ENCODE peak calls at places on chromosomes 13 and 19, in nine cellular contexts. One of them, this sample, is unnamed.

GRCh38 chr19:5314012-5314906 is 26.4 kb downstream of the PTPRS start:
- DNase-seq in endothelial cell of umbilical vein: no peak
- DNase-seq in OCI-LY7: no peak
- DNase-seq in pancreas: no peak
- DNase-seq in left ventricle myocardium inferior: no peak
- DNase-seq in heart right ventricle: no peak
- DNase-seq in dorsolateral prefrontal cortex: no peak
- DNase-seq in AG04450: no peak
- DNase-seq in esophagus squamous epithelium: no peak
- DNase-seq in this sample: no peak

GRCh38 chr19:18131841-18132596 is 20.9 kb upstream of the PIK3R2 start:
- DNase-seq in pancreas: peak
- DNase-seq in AG04450: no peak
- DNase-seq in esophagus squamous epithelium: no peak
- DNase-seq in heart right ventricle: no peak
- DNase-seq in endothelial cell of umbilical vein: no peak
- DNase-seq in left ventricle myocardium inferior: no peak
- DNase-seq in dorsolateral prefrontal cortex: no peak
- DNase-seq in OCI-LY7: no peak
- DNase-seq in this sample: no peak

GRCh38 chr19:17125728-17126677 is 50.4 kb downstream of the MYO9B start:
- DNase-seq in left ventricle myocardium inferior: peak
- DNase-seq in AG04450: no peak
- DNase-seq in dorsolateral prefrontal cortex: peak
- DNase-seq in pancreas: peak
- DNase-seq in OCI-LY7: peak
- DNase-seq in esophagus squamous epithelium: no peak
- DNase-seq in endothelial cell of umbilical vein: no peak
- DNase-seq in heart right ventricle: peak
- DNase-seq in this sample: peak

GRCh38 chr13:75339635-75340374 is 142.2 kb downstream of the TBC1D4 start:
- DNase-seq in OCI-LY7: no peak
- DNase-seq in left ventricle myocardium inferior: no peak
- DNase-seq in pancreas: no peak
- DNase-seq in esophagus squamous epithelium: no peak
- DNase-seq in dorsolateral prefrontal cortex: no peak
- DNase-seq in endothelial cell of umbilical vein: no peak
- DNase-seq in AG04450: no peak
- DNase-seq in heart right ventricle: no peak
- DNase-seq in this sample: no peak

GRCh38 chr19:54257116-54257480 is at the start of gene LILRB5:
- DNase-seq in endothelial cell of umbilical vein: no peak
- DNase-seq in AG04450: no peak
- DNase-seq in pancreas: no peak
- DNase-seq in OCI-LY7: no peak
- DNase-seq in esophagus squamous epithelium: no peak
- DNase-seq in dorsolateral prefrontal cortex: no peak
- DNase-seq in left ventricle myocardium inferior: no peak
- DNase-seq in heart right ventricle: no peak
- DNase-seq in this sample: no peak

GRCh38 chr19:39126593-39127187 is 1.1 kb downstream of the PAK4 start:
- DNase-seq in dorsolateral prefrontal cortex: no peak
- DNase-seq in endothelial cell of umbilical vein: peak
- DNase-seq in heart right ventricle: no peak
- DNase-seq in AG04450: no peak
- DNase-seq in left ventricle myocardium inferior: no peak
- DNase-seq in pancreas: peak
- DNase-seq in OCI-LY7: no peak
- DNase-seq in esophagus squamous epithelium: no peak
- DNase-seq in this sample: no peak

GRCh38 chr19:20359933-20360720 is 193.1 kb downstream of the ZNF486 start:
- DNase-seq in OCI-LY7: peak
- DNase-seq in dorsolateral prefrontal cortex: peak
- DNase-seq in esophagus squamous epithelium: no peak
- DNase-seq in heart right ventricle: no peak
- DNase-seq in left ventricle myocardium inferior: no peak
- DNase-seq in pancreas: peak
- DNase-seq in endothelial cell of umbilical vein: no peak
- DNase-seq in AG04450: no peak
- DNase-seq in this sample: no peak

GRCh38 chr13:39918837-39919236 is 263.4 kb downstream of the COG6 start:
- DNase-seq in pancreas: no peak
- DNase-seq in heart right ventricle: no peak
- DNase-seq in esophagus squamous epithelium: no peak
- DNase-seq in AG04450: no peak
- DNase-seq in OCI-LY7: no peak
- DNase-seq in dorsolateral prefrontal cortex: no peak
- DNase-seq in endothelial cell of umbilical vein: no peak
- DNase-seq in left ventricle myocardium inferior: no peak
- DNase-seq in this sample: no peak

GRCh38 chr19:30330266-30330665 is 41.9 kb upstream of the ZNF536 start:
- DNase-seq in AG04450: no peak
- DNase-seq in heart right ventricle: no peak
- DNase-seq in endothelial cell of umbilical vein: no peak
- DNase-seq in left ventricle myocardium inferior: no peak
- DNase-seq in dorsolateral prefrontal cortex: no peak
- DNase-seq in pancreas: no peak
- DNase-seq in esophagus squamous epithelium: no peak
- DNase-seq in OCI-LY7: no peak
- DNase-seq in this sample: no peak

GRCh38 chr13:21034602-21035190 is 26.7 kb downstream of the LATS2 start:
- DNase-seq in pancreas: no peak
- DNase-seq in heart right ventricle: peak
- DNase-seq in left ventricle myocardium inferior: peak
- DNase-seq in OCI-LY7: no peak
- DNase-seq in dorsolateral prefrontal cortex: no peak
- DNase-seq in endothelial cell of umbilical vein: peak
- DNase-seq in esophagus squamous epithelium: no peak
- DNase-seq in AG04450: no peak
- DNase-seq in this sample: peak

GRCh38 chr13:97567510-97568243 is 133.7 kb downstream of the RAP2A start:
- DNase-seq in heart right ventricle: no peak
- DNase-seq in OCI-LY7: no peak
- DNase-seq in dorsolateral prefrontal cortex: no peak
- DNase-seq in AG04450: no peak
- DNase-seq in pancreas: peak
- DNase-seq in endothelial cell of umbilical vein: no peak
- DNase-seq in left ventricle myocardium inferior: no peak
- DNase-seq in esophagus squamous epithelium: no peak
- DNase-seq in this sample: no peak

GRCh38 chr13:93819331-93819730 is 592.7 kb downstream of the GPC6 start:
- DNase-seq in AG04450: no peak
- DNase-seq in OCI-LY7: no peak
- DNase-seq in endothelial cell of umbilical vein: no peak
- DNase-seq in heart right ventricle: no peak
- DNase-seq in left ventricle myocardium inferior: no peak
- DNase-seq in esophagus squamous epithelium: no peak
- DNase-seq in dorsolateral prefrontal cortex: no peak
- DNase-seq in pancreas: no peak
- DNase-seq in this sample: no peak

GRCh38 chr13:79988573-79988972 is 352.4 kb downstream of the SPRY2 start:
- DNase-seq in endothelial cell of umbilical vein: no peak
- DNase-seq in left ventricle myocardium inferior: no peak
- DNase-seq in pancreas: no peak
- DNase-seq in AG04450: no peak
- DNase-seq in heart right ventricle: no peak
- DNase-seq in OCI-LY7: no peak
- DNase-seq in dorsolateral prefrontal cortex: no peak
- DNase-seq in esophagus squamous epithelium: no peak
- DNase-seq in this sample: peak

GRCh38 chr13:31172535-31172934 is 10.8 kb upstream of the HSPH1 start:
- DNase-seq in left ventricle myocardium inferior: no peak
- DNase-seq in pancreas: no peak
- DNase-seq in dorsolateral prefrontal cortex: no peak
- DNase-seq in esophagus squamous epithelium: no peak
- DNase-seq in AG04450: peak
- DNase-seq in OCI-LY7: no peak
- DNase-seq in heart right ventricle: no peak
- DNase-seq in endothelial cell of umbilical vein: peak
- DNase-seq in this sample: peak

GRCh38 chr19:42323473-42323851 is 2.0 kb upstream of the MEGF8 start:
- DNase-seq in esophagus squamous epithelium: no peak
- DNase-seq in pancreas: no peak
- DNase-seq in OCI-LY7: no peak
- DNase-seq in heart right ventricle: no peak
- DNase-seq in endothelial cell of umbilical vein: no peak
- DNase-seq in left ventricle myocardium inferior: no peak
- DNase-seq in dorsolateral prefrontal cortex: no peak
- DNase-seq in AG04450: no peak
- DNase-seq in this sample: no peak

GRCh38 chr13:47017476-47017875 is 120.6 kb upstream of the HTR2A start:
- DNase-seq in pancreas: no peak
- DNase-seq in heart right ventricle: no peak
- DNase-seq in OCI-LY7: no peak
- DNase-seq in left ventricle myocardium inferior: no peak
- DNase-seq in endothelial cell of umbilical vein: no peak
- DNase-seq in dorsolateral prefrontal cortex: no peak
- DNase-seq in AG04450: no peak
- DNase-seq in esophagus squamous epithelium: no peak
- DNase-seq in this sample: no peak

GRCh38 chr19:48913114-48913513 is 13.0 kb downstream of the NUCB1 start:
- DNase-seq in endothelial cell of umbilical vein: no peak
- DNase-seq in dorsolateral prefrontal cortex: no peak
- DNase-seq in AG04450: no peak
- DNase-seq in heart right ventricle: no peak
- DNase-seq in pancreas: no peak
- DNase-seq in esophagus squamous epithelium: no peak
- DNase-seq in left ventricle myocardium inferior: no peak
- DNase-seq in OCI-LY7: peak
- DNase-seq in this sample: no peak

GRCh38 chr19:45100797-45101196 is 7.8 kb downstream of the PPP1R37 start:
- DNase-seq in esophagus squamous epithelium: no peak
- DNase-seq in dorsolateral prefrontal cortex: no peak
- DNase-seq in heart right ventricle: no peak
- DNase-seq in left ventricle myocardium inferior: no peak
- DNase-seq in AG04450: no peak
- DNase-seq in endothelial cell of umbilical vein: no peak
- DNase-seq in OCI-LY7: no peak
- DNase-seq in pancreas: no peak
- DNase-seq in this sample: peak

GRCh38 chr19:52786078-52786463 is 520 bp downstream of the ZNF600 start:
- DNase-seq in OCI-LY7: no peak
- DNase-seq in AG04450: no peak
- DNase-seq in esophagus squamous epithelium: no peak
- DNase-seq in pancreas: peak
- DNase-seq in left ventricle myocardium inferior: no peak
- DNase-seq in heart right ventricle: peak
- DNase-seq in endothelial cell of umbilical vein: peak
- DNase-seq in dorsolateral prefrontal cortex: no peak
- DNase-seq in this sample: no peak

GRCh38 chr19:50542825-50543428 is 25.3 kb downstream of the LRRC4B start:
- DNase-seq in endothelial cell of umbilical vein: no peak
- DNase-seq in heart right ventricle: no peak
- DNase-seq in OCI-LY7: no peak
- DNase-seq in left ventricle myocardium inferior: no peak
- DNase-seq in AG04450: no peak
- DNase-seq in esophagus squamous epithelium: no peak
- DNase-seq in pancreas: no peak
- DNase-seq in dorsolateral prefrontal cortex: no peak
- DNase-seq in this sample: no peak

GRCh38 chr19:32458500-32459123 is 53.0 kb downstream of the DPY19L3 start:
- DNase-seq in left ventricle myocardium inferior: no peak
- DNase-seq in OCI-LY7: no peak
- DNase-seq in esophagus squamous epithelium: no peak
- DNase-seq in pancreas: no peak
- DNase-seq in heart right ventricle: no peak
- DNase-seq in endothelial cell of umbilical vein: peak
- DNase-seq in dorsolateral prefrontal cortex: no peak
- DNase-seq in AG04450: no peak
- DNase-seq in this sample: peak
- H3K27ac ChIP-seq in left ventricle myocardium inferior: no peak
- H3K27ac ChIP-seq in OCI-LY7: no peak
- H3K27ac ChIP-seq in esophagus squamous epithelium: no peak
- H3K27ac ChIP-seq in pancreas: no peak
- H3K27ac ChIP-seq in heart right ventricle: no peak
- H3K27ac ChIP-seq in endothelial cell of umbilical vein: peak
- H3K27ac ChIP-seq in dorsolateral prefrontal cortex: no peak
- H3K27ac ChIP-seq in AG04450: no peak
- H3K27ac ChIP-seq in this sample: no peak

DNA sequence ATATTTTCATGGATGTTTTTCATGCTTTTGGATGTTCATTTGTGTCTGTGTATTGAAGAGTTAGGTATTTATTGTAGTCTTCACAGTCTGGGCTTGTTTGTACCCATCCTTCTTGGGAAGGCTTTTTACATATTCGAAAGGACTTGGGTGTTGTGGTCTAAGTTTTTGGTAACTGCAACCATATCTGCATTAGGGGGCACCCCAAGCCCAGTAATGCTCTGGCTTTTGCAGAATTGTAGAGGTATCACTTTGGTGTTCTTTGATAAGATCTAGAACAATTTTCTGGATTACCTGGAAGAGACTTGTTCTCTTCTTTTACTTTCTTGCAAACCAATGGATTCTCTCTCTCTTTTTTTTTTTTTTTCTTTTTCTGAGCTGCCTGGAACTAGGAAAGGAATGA is 581.3 kb downstream of the DACH1 start:
- DNase-seq in pancreas: no peak
- DNase-seq in OCI-LY7: no peak
- DNase-seq in endothelial cell of umbilical vein: no peak
- DNase-seq in dorsolateral prefrontal cortex: no peak
- DNase-seq in AG04450: no peak
- DNase-seq in esophagus squamous epithelium: no peak
- DNase-seq in left ventricle myocardium inferior: no peak
- DNase-seq in heart right ventricle: no peak
- DNase-seq in this sample: no peak
- TF ChIP-seq CTCF in pancreas: no peak
- TF ChIP-seq CTCF in OCI-LY7: no peak
- TF ChIP-seq CTCF in endothelial cell of umbilical vein: no peak
- TF ChIP-seq CTCF in dorsolateral prefrontal cortex: no peak
- TF ChIP-seq CTCF in AG04450: no peak
- TF ChIP-seq CTCF in esophagus squamous epithelium: no peak
- TF ChIP-seq CTCF in left ventricle myocardium inferior: peak
- TF ChIP-seq CTCF in heart right ventricle: peak
- TF ChIP-seq CTCF in this sample: peak

GRCh38 chr19:46901701-46902401 is 41.1 kb downstream of the ARHGAP35 start:
- DNase-seq in OCI-LY7: no peak
- DNase-seq in dorsolateral prefrontal cortex: no peak
- DNase-seq in pancreas: no peak
- DNase-seq in left ventricle myocardium inferior: no peak
- DNase-seq in esophagus squamous epithelium: no peak
- DNase-seq in AG04450: no peak
- DNase-seq in heart right ventricle: no peak
- DNase-seq in endothelial cell of umbilical vein: peak
- DNase-seq in this sample: no peak
- H3K4me3 ChIP-seq in OCI-LY7: no peak
- H3K4me3 ChIP-seq in dorsolateral prefrontal cortex: no peak
- H3K4me3 ChIP-seq in pancreas: no peak
- H3K4me3 ChIP-seq in left ventricle myocardium inferior: no peak
- H3K4me3 ChIP-seq in esophagus squamous epithelium: no peak
- H3K4me3 ChIP-seq in AG04450: no peak
- H3K4me3 ChIP-seq in heart right ventricle: no peak
- H3K4me3 ChIP-seq in endothelial cell of umbilical vein: no peak
- H3K4me3 ChIP-seq in this sample: no peak

DNA sequence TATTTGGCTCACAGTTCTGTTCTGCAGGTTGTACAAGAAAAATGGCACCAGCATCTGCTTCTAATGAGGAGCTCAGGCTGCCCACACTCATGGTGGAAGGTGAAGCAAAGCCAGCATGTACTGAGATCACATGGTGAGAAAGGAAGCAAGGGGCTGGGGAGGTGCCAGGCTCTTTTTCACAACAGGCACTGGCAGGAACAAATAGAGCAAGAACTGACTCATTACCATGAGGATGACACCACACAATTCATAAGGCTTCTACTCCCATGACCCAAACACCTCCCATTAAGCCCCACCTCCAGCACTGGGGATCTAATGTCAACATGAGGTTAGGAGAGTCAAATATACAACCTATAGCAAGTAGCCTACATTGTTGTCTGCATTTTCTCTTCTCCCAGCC is 522.6 kb downstream of the RFC3 start:
- DNase-seq in dorsolateral prefrontal cortex: no peak
- DNase-seq in OCI-LY7: no peak
- DNase-seq in heart right ventricle: no peak
- DNase-seq in pancreas: no peak
- DNase-seq in esophagus squamous epithelium: no peak
- DNase-seq in left ventricle myocardium inferior: no peak
- DNase-seq in AG04450: no peak
- DNase-seq in endothelial cell of umbilical vein: no peak
- DNase-seq in this sample: no peak
- H3K27ac ChIP-seq in dorsolateral prefrontal cortex: no peak
- H3K27ac ChIP-seq in OCI-LY7: no peak
- H3K27ac ChIP-seq in heart right ventricle: no peak
- H3K27ac ChIP-seq in pancreas: no peak
- H3K27ac ChIP-seq in esophagus squamous epithelium: no peak
- H3K27ac ChIP-seq in left ventricle myocardium inferior: no peak
- H3K27ac ChIP-seq in AG04450: no peak
- H3K27ac ChIP-seq in endothelial cell of umbilical vein: no peak
- H3K27ac ChIP-seq in this sample: no peak